ENCODE peak calls at places on chromosomes 1 and 21, in five cellular contexts. Z is small intestine, Y is fibroblast of lung, X is SK-N-SH, T is DND-41. R is an unnamed sample.

GRCh38 chr1:244341455-244342450 is 110.0 kb downstream of the ADSS2 start:
- DNase-seq in Y (no peak), X (no peak), Z (peak; percentile 85), T (no peak), R (no peak)

GRCh38 chr1:116518400-116518799 is 52.4 kb downstream of the CD58 start:
- DNase-seq in X (no peak), T (no peak), Z (no peak), Y (no peak), R (no peak)

GRCh38 chr21:16002872-16003466 is 273.2 kb downstream of the USP25 start:
- DNase-seq in T (no peak), X (peak; percentile 34), Y (peak; percentile 66), Z (no peak), R (no peak)

GRCh38 chr1:37031871-37032270 is 2.4 kb downstream of the GRIK3 start:
- DNase-seq in X (no peak), Y (no peak), T (no peak), Z (no peak), R (no peak)

GRCh38 chr1:170067253-170067819 is 7.2 kb downstream of the KIFAP3 start:
- DNase-seq in Y (no peak), X (no peak), T (no peak), Z (peak; percentile 51), R (no peak)

GRCh38 chr1:155218854-155219591 is 10.5 kb downstream of the MTX1 start:
- DNase-seq in T (peak; percentile 47), Y (peak; percentile 82), Z (peak; percentile 62), X (peak; percentile 77), R (no peak)

GRCh38 chr1:160580208-160580812 is 1.0 kb upstream of the CD84 start:
- DNase-seq in Y (no peak), X (no peak), Z (no peak), T (no peak), R (no peak)

GRCh38 chr1:226121587-226122400 is 59.3 kb downstream of the H3-3A start:
- DNase-seq in Z (peak; percentile 64), X (peak; percentile 98), T (peak; percentile 80), Y (peak; percentile 32), R (peak; percentile 85)

GRCh38 chr21:37166733-37167132 is 93.7 kb downstream of the TTC3 start:
- DNase-seq in T (no peak), Y (no peak), X (no peak), Z (peak; percentile 55), R (no peak)

GRCh38 chr1:168179411-168180147 is 817 bp downstream of the TIPRL start:
- DNase-seq in X (peak; percentile 47), Z (no peak), T (peak; percentile 21), Y (peak; percentile 14), R (no peak)

GRCh38 chr1:93614550-93615200 is 67.0 kb downstream of the BCAR3 start:
- DNase-seq in Z (peak; percentile 78), Y (no peak), X (no peak), T (no peak), R (no peak)

GRCh38 chr1:56548566-56548965 is 30.8 kb downstream of the PLPP3 start:
- DNase-seq in Y (no peak), X (no peak), T (no peak), Z (no peak), R (no peak)

GRCh38 chr1:61741682-61742619 is at the start of gene PATJ:
- DNase-seq in Y (no peak), T (no peak), Z (peak; percentile 93), X (peak; percentile 86), R (peak; percentile 62)

GRCh38 chr1:20903452-20903851 is 116.3 kb upstream of the HP1BP3 start:
- DNase-seq in Z (no peak), Y (no peak), T (no peak), X (no peak), R (no peak)

GRCh38 chr1:41435570-41436178 is 48.8 kb downstream of the EDN2 start:
- DNase-seq in T (no peak), Z (no peak), X (peak; percentile 77), Y (no peak), R (no peak)

GRCh38 chr1:116515702-116516101 is 55.1 kb downstream of the CD58 start:
- DNase-seq in Z (no peak), X (peak; percentile 67), Y (no peak), T (peak; percentile 74), R (no peak)

GRCh38 chr1:9687876-9688582 is 36.5 kb downstream of the PIK3CD start:
- DNase-seq in Z (peak; percentile 14), T (no peak), X (peak; percentile 70), Y (no peak), R (no peak)

GRCh38 chr1:212504171-212504803 is 71.6 kb downstream of the NENF start:
- DNase-seq in Z (no peak), X (no peak), Y (no peak), T (no peak), R (no peak)

GRCh38 chr21:41673071-41673470 is 93.8 kb downstream of the RIPK4 start:
- DNase-seq in Y (no peak), X (no peak), T (no peak), Z (no peak), R (no peak)

GRCh38 chr21:38798481-38798882 is 7.2 kb upstream of the ETS2 start:
- DNase-seq in X (peak; percentile 40), T (no peak), Y (no peak), Z (peak; percentile 95), R (no peak)

DNA sequence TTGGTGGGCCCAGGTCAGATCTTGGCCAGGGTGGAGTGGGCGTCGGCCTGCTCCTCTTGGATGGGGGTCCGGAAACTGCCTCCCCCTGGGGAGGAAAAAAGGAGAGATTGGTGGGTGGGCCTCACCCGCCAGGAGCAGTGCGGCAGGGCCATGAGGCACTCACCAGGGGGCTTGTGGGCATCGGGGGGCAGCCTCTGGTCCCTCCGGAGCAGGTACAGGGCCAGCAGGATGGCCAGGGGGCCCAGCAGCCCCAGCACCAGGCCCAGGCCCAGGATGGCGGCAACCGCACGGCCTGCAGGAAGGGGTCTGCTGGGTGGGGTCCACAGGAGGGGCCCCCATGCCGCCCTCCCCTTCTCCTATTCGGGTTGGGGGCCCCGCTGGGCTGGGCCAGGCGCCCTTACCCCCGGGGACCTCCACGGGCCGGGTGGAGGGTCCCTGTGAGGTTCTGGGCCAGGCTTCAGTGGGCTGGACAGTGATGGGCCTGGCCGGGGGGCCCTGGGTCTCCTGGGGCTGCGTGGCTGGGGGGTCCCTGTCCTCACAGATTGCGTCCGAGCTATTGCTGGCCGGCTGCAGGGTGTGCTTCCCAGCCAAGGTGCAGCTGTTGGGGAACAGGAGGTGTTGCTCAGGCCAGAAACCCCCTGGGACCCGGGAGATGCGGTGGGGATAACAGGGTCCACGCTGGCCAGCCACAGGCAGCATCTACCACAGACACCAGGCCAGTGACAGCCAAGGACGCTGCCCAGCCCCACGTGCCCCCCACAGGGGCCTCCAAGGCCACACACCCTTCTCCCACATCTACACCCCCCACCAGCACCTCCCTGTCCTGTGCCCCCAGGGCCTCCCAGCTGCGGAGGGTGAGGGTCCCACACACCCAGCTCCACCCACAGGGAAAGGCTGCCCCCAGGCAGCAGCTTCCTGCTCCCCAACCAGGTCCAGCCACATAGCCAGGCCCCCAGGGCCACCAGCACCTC is 2.1 kb downstream of the TNFRSF4 start:
- DNase-seq in X (peak; percentile 42), T (no peak), Z (no peak), Y (no peak), R (no peak)
- H3K4me3 ChIP-seq in X (no peak overlapping the region), T (no peak overlapping the region), Z (no peak overlapping the region), Y (no peak overlapping the region), R (no peak overlapping the region)

GRCh38 chr21:44800971-44801467 is 601 bp downstream of the UBE2G2 start:
- DNase-seq in Z (peak; percentile 53), Y (peak; percentile 23), T (peak; percentile 30), X (peak; percentile 64), R (no peak)

GRCh38 chr21:44797775-44798174 is 3.8 kb downstream of the UBE2G2 start:
- DNase-seq in Z (no peak), T (no peak), Y (no peak), X (no peak), R (no peak)

GRCh38 chr21:44802396-44803153 is 955 bp upstream of the UBE2G2 start:
- DNase-seq in X (peak; percentile 55), T (no peak), Y (peak; percentile 13), Z (peak; percentile 21), R (no peak)

GRCh38 chr21:44801468-44802395 is at the start of gene UBE2G2:
- DNase-seq in T (peak; percentile 88), Y (peak; percentile 76), Z (peak; percentile 80), X (peak; percentile 98), R (peak; percentile 86)

DNA sequence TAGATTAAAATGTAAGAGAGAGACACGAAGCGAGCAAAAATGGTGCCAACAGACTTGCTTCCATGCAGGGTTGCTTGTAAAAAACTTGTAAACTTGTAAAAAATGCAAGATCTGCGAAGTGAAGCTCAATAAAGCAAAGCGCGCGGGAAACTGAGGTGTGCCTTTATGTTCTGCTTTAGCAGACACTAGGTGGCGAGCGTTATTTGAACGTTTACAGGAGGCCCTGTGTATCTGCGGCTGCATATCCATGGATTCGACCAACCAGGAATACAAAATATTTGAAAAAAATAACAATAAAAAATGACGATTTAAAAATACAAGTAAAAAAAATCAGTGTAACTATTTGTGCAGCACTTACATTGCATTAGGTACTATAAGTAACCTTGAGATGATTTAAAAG is 1.5 kb downstream of the UBE2G2 start:
- DNase-seq in T (no peak), Z (peak; percentile 51), Y (peak; percentile 61), X (peak; percentile 64), R (no peak)
- H3K27ac ChIP-seq in T (no peak overlapping the region), Z (no peak overlapping the region), Y (no peak overlapping the region), X (no peak overlapping the region), R (no peak overlapping the region)

DNA sequence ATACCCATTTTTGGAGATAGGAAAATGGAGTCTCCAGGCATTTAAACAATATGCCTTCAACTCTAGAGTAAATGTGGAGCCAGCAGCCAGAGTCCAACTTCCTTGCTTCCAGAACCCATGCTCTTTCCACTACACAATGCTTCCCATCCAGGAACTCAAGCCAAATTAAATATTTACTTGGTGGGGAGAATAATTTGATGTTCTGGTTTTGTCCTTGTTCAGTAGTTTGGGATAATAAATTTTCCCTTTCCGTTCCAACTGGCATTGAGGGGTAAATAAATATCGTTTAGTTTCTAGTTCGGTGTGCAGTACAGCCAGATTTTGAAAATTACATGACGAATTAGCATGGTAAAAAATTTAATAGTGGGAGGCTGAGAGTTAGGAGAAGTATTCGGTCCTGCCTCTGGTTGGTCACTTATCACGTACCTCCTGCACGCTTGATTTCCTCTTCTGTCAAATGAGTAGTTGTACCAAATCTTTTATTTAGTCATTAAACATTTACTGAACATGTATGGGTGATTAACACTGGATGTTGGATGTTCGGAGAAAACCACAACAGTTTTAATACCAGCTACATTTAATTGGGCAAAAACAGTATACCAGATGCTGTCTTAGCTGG is 66.4 kb downstream of the CACHD1 start:
- DNase-seq in Z (no peak), Y (no peak), X (no peak), T (no peak), R (no peak)
- H3K4me3 ChIP-seq in Z (no peak overlapping the region), Y (no peak overlapping the region), X (no peak overlapping the region), T (no peak overlapping the region), R (no peak overlapping the region)

DNA sequence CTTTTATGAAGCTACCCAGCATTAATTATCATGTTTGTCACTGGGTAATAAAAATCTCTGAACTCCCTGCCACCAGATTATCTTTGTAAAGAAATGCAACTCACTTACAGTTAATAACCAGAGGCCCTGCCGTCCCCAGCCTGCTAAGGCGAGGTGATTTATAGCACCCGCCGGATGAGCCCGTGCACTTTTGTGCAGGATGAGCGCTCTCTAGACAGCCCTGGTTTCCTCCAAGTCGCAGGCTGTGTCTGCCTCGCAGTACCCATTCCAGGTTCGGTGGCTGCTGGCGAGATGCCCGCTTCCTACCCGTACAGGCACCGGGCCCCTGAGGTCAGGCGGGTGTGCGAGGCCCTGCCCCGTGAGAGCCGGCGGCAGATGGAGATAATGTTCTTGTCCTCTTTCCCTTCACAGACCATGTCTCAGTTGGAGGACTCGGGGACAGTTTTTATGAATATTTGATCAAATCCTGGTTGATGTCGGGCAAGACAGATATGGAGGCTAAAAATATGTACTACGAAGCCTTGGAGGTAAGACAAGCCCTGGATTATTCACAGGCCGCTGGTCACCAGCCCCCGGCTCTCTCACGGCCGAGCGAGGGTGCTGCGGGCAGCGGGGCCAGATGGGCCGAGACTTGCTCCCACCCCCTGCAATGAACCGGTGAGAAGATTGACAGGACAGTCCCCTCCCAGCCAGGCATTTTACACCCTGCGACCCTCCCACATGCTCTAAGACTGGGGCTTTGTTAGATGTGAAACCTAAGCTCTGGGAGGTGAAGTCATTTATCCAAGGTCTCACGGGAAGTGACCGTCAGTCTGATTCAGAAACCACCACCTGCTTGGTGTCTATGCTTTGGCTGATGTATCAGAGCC is 28.5 kb upstream of the SELENON start:
- DNase-seq in T (no peak), X (peak; percentile 87), Y (no peak), Z (peak; percentile 51), R (no peak)
- H3K27ac ChIP-seq in T (no peak overlapping the region), X (peak overlapping the region; percentile 87), Y (no peak overlapping the region), Z (no peak overlapping the region), R (no peak overlapping the region)